ENCODE peak calls at places on chromosome 20, in six cellular contexts. A is astrocyte, V is body of pancreas, Q is cardiac muscle cell, S is GM12878, Y is NB4. N is an unnamed sample.

GRCh38 chr20:62429455-62430310 is 2.3 kb upstream of the RBBP8NL start:
- DNase-seq in Y (no peak), V (no peak), S (no peak), Q (no peak), A (no peak), N (no peak)

GRCh38 chr20:62651285-62652021 is 9.2 kb downstream of the SLCO4A1 start:
- DNase-seq in A (no peak), Q (peak), S (peak), V (peak), Y (no peak), N (peak)

GRCh38 chr20:14919473-14920157 is 582.2 kb upstream of the FLRT3 start:
- DNase-seq in Q (peak), S (no peak), V (peak), A (no peak), Y (no peak), N (peak)

GRCh38 chr20:57619053-57619831 is 984 bp downstream of the ZBP1 start:
- DNase-seq in Y (peak), S (peak), A (no peak), Q (no peak), V (no peak), N (no peak)

GRCh38 chr20:5171074-5171789 is 44.4 kb downstream of the CDS2 start:
- DNase-seq in V (no peak), Y (no peak), Q (peak), A (no peak), S (no peak), N (no peak)

GRCh38 chr20:37989601-37990001 is 43.7 kb downstream of the TTI1 start:
- DNase-seq in S (no peak), V (peak), Y (no peak), A (no peak), Q (peak), N (no peak)

GRCh38 chr20:64036346-64037198 is 590 bp downstream of the C20orf204 start:
- DNase-seq in A (no peak), Y (peak), V (no peak), S (no peak), Q (no peak), N (no peak)

GRCh38 chr20:23086056-23086551 is at the start of gene CD93:
- DNase-seq in V (no peak), A (peak), S (no peak), Q (no peak), Y (peak), N (no peak)

GRCh38 chr20:14687317-14687716 is 349.9 kb upstream of the FLRT3 start:
- DNase-seq in Q (no peak), V (no peak), S (no peak), Y (no peak), A (no peak), N (no peak)

GRCh38 chr20:58699246-58700107 is 6.9 kb downstream of the NPEPL1 start:
- DNase-seq in Q (no peak), A (no peak), S (no peak), V (peak), Y (no peak), N (no peak)

GRCh38 chr20:63850689-63851547 is 10.4 kb upstream of the ABHD16B start:
- DNase-seq in Q (no peak), V (no peak), Y (peak), S (peak), A (no peak), N (no peak)

GRCh38 chr20:38342196-38342595 is 4.1 kb upstream of the LBP start:
- DNase-seq in S (no peak), Q (no peak), Y (no peak), V (no peak), A (no peak), N (no peak)

GRCh38 chr20:23569570-23569969 is 1.3 kb upstream of the CST9L start:
- DNase-seq in V (no peak), Y (no peak), A (no peak), S (no peak), Q (no peak), N (no peak)

GRCh38 chr20:38806855-38807655 is 1.6 kb downstream of the PPP1R16B start:
- DNase-seq in A (no peak), S (no peak), Y (peak), V (no peak), Q (no peak), N (no peak)

GRCh38 chr20:25309395-25310267 is 61.7 kb downstream of the PYGB start:
- DNase-seq in Y (peak), Q (no peak), S (no peak), A (peak), V (peak), N (peak)

GRCh38 chr20:43669332-43669731 is 2.4 kb downstream of the MYBL2 start:
- DNase-seq in V (peak), S (no peak), Q (no peak), A (peak), Y (peak), N (peak)

GRCh38 chr20:51888186-51888790 is 86.0 kb upstream of the SALL4 start:
- DNase-seq in Q (no peak), S (no peak), V (no peak), A (no peak), Y (no peak), N (no peak)

GRCh38 chr20:38325905-38326304 is 20.4 kb upstream of the LBP start:
- DNase-seq in Q (no peak), S (no peak), V (no peak), A (no peak), Y (no peak), N (no peak)

GRCh38 chr20:51136326-51136725 is 113.4 kb upstream of the KCNG1 start:
- DNase-seq in Q (no peak), A (no peak), Y (no peak), S (no peak), V (no peak), N (no peak)

GRCh38 chr20:48544402-48545333 is 283.1 kb downstream of the PREX1 start:
- DNase-seq in Q (no peak), Y (no peak), A (no peak), V (no peak), S (no peak), N (no peak)

GRCh38 chr20:37366749-37367148 is 20.8 kb downstream of the SRC start:
- DNase-seq in Q (no peak), V (no peak), S (no peak), Y (no peak), A (no peak), N (peak)

GRCh38 chr20:44083220-44083933 is 103.6 kb downstream of the JPH2 start:
- DNase-seq in V (no peak), A (peak), Q (no peak), Y (no peak), S (no peak), N (peak)

GRCh38 chr20:42366626-42367025 is 748.4 kb upstream of the CHD6 start:
- DNase-seq in Q (no peak), A (no peak), V (no peak), Y (no peak), S (no peak), N (no peak)

DNA sequence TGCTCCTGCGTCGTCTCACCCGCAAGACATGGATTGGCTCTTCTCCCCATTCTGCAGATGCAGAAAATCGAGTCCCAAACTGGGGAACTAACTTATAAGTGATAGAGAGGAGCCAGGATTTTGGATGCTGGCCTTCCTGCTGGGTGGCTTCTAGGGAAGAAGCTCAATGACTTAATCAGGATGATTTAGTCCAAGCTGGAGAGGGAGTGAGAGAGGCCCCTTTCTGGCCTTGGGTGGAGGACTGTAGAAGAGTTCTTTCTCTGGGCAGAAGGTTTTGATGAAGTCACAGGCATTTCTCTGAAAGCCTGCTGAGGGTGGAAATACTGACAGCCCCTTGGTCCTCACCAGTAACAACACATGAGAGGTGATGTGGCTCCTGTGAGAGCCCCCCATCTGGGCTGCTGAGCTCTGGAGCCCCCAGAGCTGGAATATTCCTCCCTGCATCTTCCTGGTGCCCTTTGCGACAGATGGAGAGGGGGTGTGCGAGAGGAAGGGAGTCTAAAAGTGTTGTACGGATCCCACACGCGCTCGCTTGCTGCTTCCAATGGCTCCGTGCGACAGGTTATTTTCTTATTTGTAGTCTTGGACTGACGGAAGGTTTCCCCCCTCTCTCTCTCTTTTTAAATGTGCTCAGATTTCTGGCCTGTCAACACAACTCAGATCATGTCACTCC is 3.4 kb downstream of the SIRPA start:
- DNase-seq in Y (no peak), V (no peak), S (no peak), Q (no peak), A (no peak), N (no peak)
- H3K4me3 ChIP-seq in Y (peak), V (no peak), S (no peak), Q (no peak), A (no peak), N (peak)

GRCh38 chr20:17654649-17655285 is 27.3 kb downstream of the RRBP1 start:
- DNase-seq in S (no peak), A (no peak), Y (no peak), Q (peak), V (peak), N (no peak)

GRCh38 chr20:17655865-17656489 is 26.1 kb downstream of the RRBP1 start:
- DNase-seq in Y (no peak), A (peak), V (no peak), S (peak), Q (no peak), N (peak)

GRCh38 chr20:17657079-17657825 is 24.8 kb downstream of the RRBP1 start:
- DNase-seq in Q (peak), Y (no peak), A (no peak), V (peak), S (no peak), N (no peak)

GRCh38 chr20:17653835-17654648 is 28.0 kb downstream of the RRBP1 start:
- DNase-seq in Y (no peak), A (no peak), S (no peak), V (no peak), Q (no peak), N (no peak)

DNA sequence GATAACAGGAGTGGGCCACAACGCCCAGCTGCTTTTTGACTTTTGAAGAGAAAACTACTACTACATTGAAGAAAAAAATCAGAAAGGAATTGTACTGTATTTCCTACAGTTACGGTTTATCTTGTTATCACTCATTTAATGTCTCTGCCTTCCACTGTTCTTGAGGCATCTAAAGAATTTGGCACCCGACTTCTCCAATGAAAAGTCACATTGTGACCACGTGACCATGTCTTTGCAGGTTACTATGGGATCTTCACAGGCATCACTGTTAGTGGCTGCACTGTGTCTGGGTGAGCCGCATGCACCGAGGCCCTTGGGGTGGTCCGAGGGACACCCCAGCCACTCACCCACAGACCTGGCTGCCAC is 26.8 kb downstream of the RRBP1 start:
- DNase-seq in A (peak), S (no peak), Q (no peak), V (no peak), Y (no peak), N (peak)
- TF ChIP-seq CTCF in A (no peak), S (no peak), Q (no peak), V (no peak), Y (no peak), N (no peak)

GRCh38 chr20:19888269-19888669 is 128.9 kb upstream of the NAA20 start:
- DNase-seq in S (no peak), Q (no peak), Y (no peak), A (no peak), V (no peak), N (no peak)
- H3K4me3 ChIP-seq in S (no peak), Q (no peak), Y (no peak), A (no peak), V (no peak), N (no peak)

GRCh38 chr20:11907621-11908020 is 10.1 kb upstream of the BTBD3 start:
- DNase-seq in Y (no peak), V (no peak), A (no peak), S (no peak), Q (no peak), N (peak)

GRCh38 chr20:11918280-11918952 is 723 bp downstream of the BTBD3 start:
- DNase-seq in Q (no peak), Y (no peak), A (no peak), V (no peak), S (no peak), N (no peak)

GRCh38 chr20:11917663-11918062 is at the start of gene BTBD3:
- DNase-seq in S (no peak), Y (no peak), Q (peak), V (peak), A (peak), N (peak)

GRCh38 chr20:11912013-11912663 is 5.6 kb upstream of the BTBD3 start:
- DNase-seq in V (no peak), Q (peak), Y (peak), A (no peak), S (no peak), N (no peak)

GRCh38 chr20:11912664-11913415 is 4.9 kb upstream of the BTBD3 start:
- DNase-seq in Y (no peak), A (no peak), V (no peak), Q (no peak), S (no peak), N (no peak)
- TF ChIP-seq CTCF in Y (no peak), A (no peak), V (no peak), Q (no peak), S (no peak), N (no peak)

N was measured in AG10803.